ENCODE peak calls at places on chromosome 4, in five cellular contexts. J is gastrocnemius medialis, M is breast epithelium, F is GM12891, K is IMR-90. O is an unnamed sample.

GRCh38 chr4:184383497-184384055 is 90.8 kb downstream of the IRF2 start:
- DNase-seq in J (peak; percentile 42), M (no peak), F (no peak), K (peak; percentile 99), O (no peak)

GRCh38 chr4:173367946-173368345 is 2.8 kb upstream of the SAP30 start:
- DNase-seq in J (no peak), M (no peak), F (no peak), K (peak; percentile 27), O (peak; percentile 40)

GRCh38 chr4:79455216-79455615 is 47.2 kb upstream of the GK2 start:
- DNase-seq in J (no peak), M (no peak), F (no peak), K (no peak), O (no peak)

GRCh38 chr4:146398404-146398803 is 123.3 kb downstream of the SLC10A7 start:
- DNase-seq in J (no peak), M (no peak), F (no peak), K (no peak), O (no peak)

GRCh38 chr4:74118600-74119351 is 19.8 kb upstream of the CXCL2 start:
- DNase-seq in J (no peak), M (no peak), F (no peak), K (no peak), O (no peak)

GRCh38 chr4:21869978-21870745 is 78.4 kb downstream of the KCNIP4 start:
- DNase-seq in J (no peak), M (no peak), F (no peak), K (no peak), O (no peak)

GRCh38 chr4:155377281-155377680 is 516 bp upstream of the MAP9 start:
- DNase-seq in J (no peak), M (no peak), F (no peak), K (peak; percentile 15), O (no peak)

GRCh38 chr4:85166318-85166717 is 199.8 kb upstream of the WDFY3 start:
- DNase-seq in J (no peak), M (no peak), F (no peak), K (no peak), O (no peak)

GRCh38 chr4:67082746-67083145 is 462.6 kb downstream of the CENPC start:
- DNase-seq in J (no peak), M (no peak), F (no peak), K (no peak), O (no peak)

GRCh38 chr4:143083811-143084472 is 100.8 kb upstream of the USP38 start:
- DNase-seq in J (no peak), M (no peak), F (no peak), K (no peak), O (no peak)

GRCh38 chr4:94277539-94277938 is 65.1 kb downstream of the HPGDS start:
- DNase-seq in J (no peak), M (no peak), F (no peak), K (peak; percentile 66), O (no peak)

GRCh38 chr4:10089346-10089745 is 27.3 kb downstream of the WDR1 start:
- DNase-seq in J (peak; percentile 71), M (no peak), F (no peak), K (no peak), O (peak; percentile 32)

GRCh38 chr4:145234086-145234694 is 53.8 kb upstream of the OTUD4 start:
- DNase-seq in J (peak; percentile 16), M (no peak), F (peak; percentile 32), K (peak; percentile 67), O (peak; percentile 61)

GRCh38 chr4:132101526-132101925 is 1047.6 kb upstream of the PCDH10 start:
- DNase-seq in J (no peak), M (no peak), F (no peak), K (peak; percentile 70), O (no peak)

GRCh38 chr4:136443006-136443405 is 1089.3 kb downstream of the PCDH18 start:
- DNase-seq in J (no peak), M (no peak), F (no peak), K (no peak), O (no peak)

GRCh38 chr4:119478446-119479179 is 150.0 kb downstream of the PDE5A start:
- DNase-seq in J (no peak), M (no peak), F (no peak), K (peak; percentile 55), O (no peak)

GRCh38 chr4:185796176-185796575 is 15.8 kb downstream of the SORBS2 start:
- DNase-seq in J (no peak), M (no peak), F (no peak), K (no peak), O (no peak)

GRCh38 chr4:186829740-186830449 is 106.2 kb upstream of the FAT1 start:
- DNase-seq in J (no peak), M (no peak), F (no peak), K (peak; percentile 98), O (peak; percentile 26)

GRCh38 chr4:6416518-6417286 is 55.7 kb downstream of the PPP2R2C start:
- DNase-seq in J (no peak), M (no peak), F (no peak), K (no peak), O (no peak)

GRCh38 chr4:4625488-4625887 is 83.6 kb upstream of the STX18 start:
- DNase-seq in J (no peak), M (no peak), F (no peak), K (peak; percentile 84), O (no peak)

GRCh38 chr4:120816385-120816784 is 106.1 kb downstream of the PRDM5 start:
- DNase-seq in J (no peak), M (no peak), F (no peak), K (no peak), O (no peak)

GRCh38 chr4:15781427-15782095 is 3.4 kb downstream of the CD38 start:
- DNase-seq in J (no peak), M (no peak), F (no peak), K (no peak), O (no peak)

GRCh38 chr4:6464842-6465588 is 7.4 kb downstream of the PPP2R2C start:
- DNase-seq in J (no peak), M (peak; percentile 41), F (no peak), K (no peak), O (no peak)

GRCh38 chr4:95248713-95249401 is 299.9 kb downstream of the UNC5C start:
- DNase-seq in J (no peak), M (no peak), F (no peak), K (no peak), O (peak; percentile 45)

GRCh38 chr4:43339435-43339834 is 446.9 kb downstream of the GRXCR1 start:
- DNase-seq in J (no peak), M (no peak), F (no peak), K (peak; percentile 83), O (no peak)

GRCh38 chr4:112765317-112765989 is 128.5 kb downstream of the LARP7 start:
- DNase-seq in J (no peak), M (no peak), F (peak; percentile 30), K (peak; percentile 18), O (peak; percentile 48)

GRCh38 chr4:5524451-5524850 is 183.9 kb downstream of the EVC2 start:
- DNase-seq in J (no peak), M (peak; percentile 60), F (no peak), K (no peak), O (no peak)

GRCh38 chr4:125833-126232 is 1.5 kb downstream of the ZNF718 start:
- DNase-seq in J (no peak), M (no peak), F (no peak), K (no peak), O (no peak)

GRCh38 chr4:121408-122084 is 2.8 kb upstream of the ZNF718 start:
- DNase-seq in J (no peak), M (no peak), F (no peak), K (no peak), O (no peak)

GRCh38 chr4:125085-125820 is 952 bp downstream of the ZNF718 start:
- DNase-seq in J (no peak), M (no peak), F (no peak), K (peak; percentile 17), O (no peak)

GRCh38 chr4:120616-121015 is 3.7 kb upstream of the ZNF718 start:
- DNase-seq in J (no peak), M (no peak), F (no peak), K (no peak), O (no peak)

GRCh38 chr4:124275-125081 is at the start of gene ZNF718:
- DNase-seq in J (peak; percentile 79), M (peak; percentile 95), F (peak; percentile 76), K (peak; percentile 97), O (peak; percentile 86)
- TF ChIP-seq POLR2A in J (peak; percentile 69), M (peak; percentile 59), F (peak; percentile 95), K (peak; percentile 79), O (peak; percentile 91)

DNA sequence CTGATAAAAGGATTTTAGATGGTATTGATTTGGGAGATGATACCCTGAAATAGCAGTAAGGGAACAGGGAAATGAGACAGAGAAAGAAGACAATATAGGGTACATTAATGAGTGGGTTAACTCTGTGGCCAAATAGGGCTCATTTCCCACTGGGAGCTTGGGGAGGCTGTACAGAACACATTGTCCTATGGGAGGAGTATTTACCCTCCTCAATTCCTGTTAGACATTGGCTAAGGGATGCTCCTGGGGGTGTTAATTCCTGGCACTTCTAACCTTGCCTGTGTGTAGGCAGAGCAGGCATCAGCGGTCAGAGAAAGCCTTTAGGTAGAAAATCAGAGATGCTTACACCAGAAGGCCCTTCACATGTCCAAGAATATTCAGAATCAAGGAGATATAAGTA is 49.0 kb downstream of the ARHGEF38 start:
- DNase-seq in J (no peak), M (no peak), F (no peak), K (no peak), O (no peak)
- TF ChIP-seq POLR2A in J (no peak), M (no peak), F (no peak), K (no peak), O (no peak)

GRCh38 chr4:38752393-38752961 is 30.3 kb downstream of the TLR10 start:
- DNase-seq in J (no peak), M (no peak), F (no peak), K (peak; percentile 66), O (no peak)

GRCh38 chr4:38757945-38758344 is 24.8 kb downstream of the TLR10 start:
- DNase-seq in J (no peak), M (no peak), F (no peak), K (no peak), O (peak; percentile 34)

GRCh38 chr4:38751341-38752043 is 31.3 kb downstream of the TLR10 start:
- DNase-seq in J (no peak), M (no peak), F (no peak), K (no peak), O (no peak)

GRCh38 chr4:38747629-38748028 is 35.2 kb downstream of the TLR10 start:
- DNase-seq in J (no peak), M (no peak), F (no peak), K (no peak), O (no peak)

DNA sequence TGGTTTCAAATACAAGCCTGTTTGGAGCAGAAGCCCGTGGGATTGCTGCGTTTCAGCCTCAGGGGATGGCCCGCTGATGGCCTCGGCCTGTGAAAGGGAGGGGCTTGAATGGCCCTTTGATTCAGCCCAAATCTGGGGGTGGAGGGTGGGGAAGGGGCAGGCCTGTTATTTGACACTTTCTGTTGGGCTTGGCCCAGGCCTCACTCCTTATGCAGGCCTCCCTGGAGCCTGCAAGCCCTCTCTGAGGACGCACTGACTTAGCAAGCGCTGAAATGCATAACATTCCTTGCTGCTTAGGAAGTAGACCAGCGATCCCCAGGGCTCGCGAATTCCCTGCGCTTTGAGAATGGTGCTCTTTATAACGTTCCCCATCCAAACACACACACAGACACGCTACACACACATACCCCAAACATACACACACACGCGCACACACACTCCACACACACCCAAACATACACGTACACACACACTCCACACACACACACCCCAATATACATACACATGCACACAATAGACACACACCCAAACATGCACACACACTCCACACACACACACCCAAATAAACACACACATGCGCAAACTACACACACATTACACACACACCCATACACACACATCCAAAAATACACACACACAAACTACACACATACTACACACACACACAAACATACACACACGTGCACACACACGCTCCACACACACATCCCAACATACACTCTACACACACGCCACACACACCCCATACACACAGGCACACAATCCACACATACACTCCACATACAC is 29.6 kb downstream of the TLR10 start:
- DNase-seq in J (peak; percentile 53), M (peak; percentile 76), F (no peak), K (peak; percentile 99), O (peak; percentile 57)
- TF ChIP-seq POLR2A in J (no peak), M (no peak), F (no peak), K (no peak), O (no peak)

GRCh38 chr4:3079694-3080123 is 5.2 kb downstream of the HTT start:
- DNase-seq in J (no peak), M (no peak), F (no peak), K (no peak), O (peak; percentile 62)
- TF ChIP-seq POLR2A in J (no peak), M (no peak), F (no peak), K (no peak), O (no peak)